ENCODE peak calls at places on chromosomes 7 and 10, in six cellular contexts. One of them, this sample, is unnamed.

GRCh38 chr10:119246862-119247549 is 39.6 kb downstream of the GRK5 start:
- ATAC-seq in heart right ventricle: peak; percentile 31
- ATAC-seq in lower lobe of right lung: peak; percentile 82
- ATAC-seq in B cell: no peak
- ATAC-seq in WTC11: no peak
- ATAC-seq in upper lobe of right lung: peak; percentile 85
- ATAC-seq in this sample: peak; percentile 64

GRCh38 chr10:131233611-131234258 is 77.8 kb downstream of the TCERG1L start:
- ATAC-seq in upper lobe of right lung: no peak
- ATAC-seq in WTC11: no peak
- ATAC-seq in heart right ventricle: no peak
- ATAC-seq in lower lobe of right lung: no peak
- ATAC-seq in B cell: no peak
- ATAC-seq in this sample: no peak

GRCh38 chr7:44465490-44465889 is 25.0 kb downstream of the NUDCD3 start:
- ATAC-seq in WTC11: no peak
- ATAC-seq in heart right ventricle: no peak
- ATAC-seq in upper lobe of right lung: no peak
- ATAC-seq in lower lobe of right lung: no peak
- ATAC-seq in B cell: no peak
- ATAC-seq in this sample: no peak

GRCh38 chr10:88473989-88474883 is 108.9 kb downstream of the RNLS start:
- ATAC-seq in B cell: no peak
- ATAC-seq in upper lobe of right lung: peak; percentile 71
- ATAC-seq in lower lobe of right lung: peak; percentile 78
- ATAC-seq in WTC11: no peak
- ATAC-seq in heart right ventricle: no peak
- ATAC-seq in this sample: no peak

GRCh38 chr10:71984798-71985388 is 20.7 kb downstream of the CHST3 start:
- ATAC-seq in WTC11: no peak
- ATAC-seq in lower lobe of right lung: no peak
- ATAC-seq in heart right ventricle: no peak
- ATAC-seq in B cell: no peak
- ATAC-seq in upper lobe of right lung: no peak
- ATAC-seq in this sample: no peak

GRCh38 chr10:132630666-132631347 is 93.2 kb downstream of the INPP5A start:
- ATAC-seq in WTC11: no peak
- ATAC-seq in upper lobe of right lung: peak; percentile 24
- ATAC-seq in heart right ventricle: peak; percentile 78
- ATAC-seq in B cell: no peak
- ATAC-seq in lower lobe of right lung: peak; percentile 57
- ATAC-seq in this sample: peak; percentile 81

GRCh38 chr10:114703377-114704125 is 45.5 kb upstream of the ABLIM1 start:
- ATAC-seq in B cell: peak; percentile 54
- ATAC-seq in lower lobe of right lung: peak; percentile 38
- ATAC-seq in upper lobe of right lung: peak; percentile 72
- ATAC-seq in heart right ventricle: peak; percentile 54
- ATAC-seq in WTC11: peak; percentile 93
- ATAC-seq in this sample: no peak

GRCh38 chr10:67883710-67884312 is 645 bp upstream of the SIRT1 start:
- ATAC-seq in heart right ventricle: peak; percentile 40
- ATAC-seq in upper lobe of right lung: no peak
- ATAC-seq in WTC11: peak; percentile 1
- ATAC-seq in lower lobe of right lung: no peak
- ATAC-seq in B cell: no peak
- ATAC-seq in this sample: no peak

GRCh38 chr7:87325576-87326370 is 19.7 kb upstream of the CROT start:
- ATAC-seq in WTC11: no peak
- ATAC-seq in lower lobe of right lung: no peak
- ATAC-seq in B cell: no peak
- ATAC-seq in upper lobe of right lung: no peak
- ATAC-seq in heart right ventricle: no peak
- ATAC-seq in this sample: no peak

GRCh38 chr7:102008535-102009262 is 191.3 kb downstream of the CUX1 start:
- ATAC-seq in upper lobe of right lung: peak; percentile 5
- ATAC-seq in heart right ventricle: peak; percentile 17
- ATAC-seq in B cell: no peak
- ATAC-seq in lower lobe of right lung: no peak
- ATAC-seq in WTC11: no peak
- ATAC-seq in this sample: no peak

GRCh38 chr10:91689731-91690168 is 56.9 kb upstream of the PPP1R3C start:
- ATAC-seq in WTC11: peak; percentile 58
- ATAC-seq in upper lobe of right lung: peak; percentile 71
- ATAC-seq in lower lobe of right lung: peak; percentile 66
- ATAC-seq in B cell: no peak
- ATAC-seq in heart right ventricle: peak; percentile 88
- ATAC-seq in this sample: peak; percentile 71

GRCh38 chr10:33227489-33227888 is 107.0 kb downstream of the NRP1 start:
- ATAC-seq in upper lobe of right lung: no peak
- ATAC-seq in WTC11: no peak
- ATAC-seq in heart right ventricle: peak; percentile 37
- ATAC-seq in B cell: no peak
- ATAC-seq in lower lobe of right lung: no peak
- ATAC-seq in this sample: peak; percentile 43

GRCh38 chr10:33224251-33224965 is 110.1 kb downstream of the NRP1 start:
- ATAC-seq in upper lobe of right lung: no peak
- ATAC-seq in B cell: no peak
- ATAC-seq in heart right ventricle: no peak
- ATAC-seq in WTC11: no peak
- ATAC-seq in lower lobe of right lung: no peak
- ATAC-seq in this sample: no peak

GRCh38 chr10:33217854-33218253 is 116.6 kb downstream of the NRP1 start:
- ATAC-seq in lower lobe of right lung: no peak
- ATAC-seq in heart right ventricle: no peak
- ATAC-seq in B cell: no peak
- ATAC-seq in upper lobe of right lung: no peak
- ATAC-seq in WTC11: no peak
- ATAC-seq in this sample: no peak

GRCh38 chr10:33228426-33228825 is 106.0 kb downstream of the NRP1 start:
- ATAC-seq in heart right ventricle: no peak
- ATAC-seq in B cell: no peak
- ATAC-seq in WTC11: no peak
- ATAC-seq in upper lobe of right lung: no peak
- ATAC-seq in lower lobe of right lung: no peak
- ATAC-seq in this sample: no peak

GRCh38 chr10:33223326-33224014 is 111.0 kb downstream of the NRP1 start:
- ATAC-seq in WTC11: no peak
- ATAC-seq in heart right ventricle: peak; percentile 27
- ATAC-seq in lower lobe of right lung: no peak
- ATAC-seq in upper lobe of right lung: no peak
- ATAC-seq in B cell: no peak
- ATAC-seq in this sample: no peak
- TF ChIP-seq CTCF in WTC11: no peak
- TF ChIP-seq CTCF in heart right ventricle: no peak
- TF ChIP-seq CTCF in lower lobe of right lung: no peak
- TF ChIP-seq CTCF in upper lobe of right lung: no peak
- TF ChIP-seq CTCF in B cell: no peak
- TF ChIP-seq CTCF in this sample: no peak

DNA sequence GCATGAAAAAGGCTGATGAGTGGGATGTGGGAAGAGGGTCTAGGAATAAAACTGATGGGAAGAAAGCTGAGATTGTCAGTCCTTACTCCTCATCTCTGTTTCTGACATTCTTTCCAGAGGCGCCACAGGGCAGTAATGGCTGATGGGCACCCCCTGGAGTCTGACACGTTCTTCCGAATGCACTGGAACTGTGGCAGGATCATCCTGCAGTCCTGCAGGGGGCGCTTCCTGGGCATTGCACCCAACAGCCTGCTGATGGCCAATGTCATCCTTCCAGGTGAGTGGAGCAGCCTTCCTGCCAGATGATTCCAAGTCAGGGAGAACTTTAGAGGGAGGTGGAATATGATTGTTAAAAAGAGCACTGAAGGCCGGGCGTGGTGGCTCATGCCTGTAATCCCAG is 4.8 kb downstream of the FSCN3 start:
- ATAC-seq in WTC11: peak; percentile 91
- ATAC-seq in B cell: no peak
- ATAC-seq in heart right ventricle: no peak
- ATAC-seq in upper lobe of right lung: peak; percentile 17
- ATAC-seq in lower lobe of right lung: no peak
- ATAC-seq in this sample: no peak
- TF ChIP-seq CTCF in WTC11: peak; percentile 77
- TF ChIP-seq CTCF in B cell: no peak
- TF ChIP-seq CTCF in heart right ventricle: no peak
- TF ChIP-seq CTCF in upper lobe of right lung: peak; percentile 27
- TF ChIP-seq CTCF in lower lobe of right lung: peak; percentile 12
- TF ChIP-seq CTCF in this sample: no peak

GRCh38 chr10:126997801-126998590 is 92.8 kb downstream of the DOCK1 start:
- ATAC-seq in upper lobe of right lung: no peak
- ATAC-seq in heart right ventricle: no peak
- ATAC-seq in B cell: no peak
- ATAC-seq in WTC11: no peak
- ATAC-seq in lower lobe of right lung: no peak
- ATAC-seq in this sample: no peak

DNA sequence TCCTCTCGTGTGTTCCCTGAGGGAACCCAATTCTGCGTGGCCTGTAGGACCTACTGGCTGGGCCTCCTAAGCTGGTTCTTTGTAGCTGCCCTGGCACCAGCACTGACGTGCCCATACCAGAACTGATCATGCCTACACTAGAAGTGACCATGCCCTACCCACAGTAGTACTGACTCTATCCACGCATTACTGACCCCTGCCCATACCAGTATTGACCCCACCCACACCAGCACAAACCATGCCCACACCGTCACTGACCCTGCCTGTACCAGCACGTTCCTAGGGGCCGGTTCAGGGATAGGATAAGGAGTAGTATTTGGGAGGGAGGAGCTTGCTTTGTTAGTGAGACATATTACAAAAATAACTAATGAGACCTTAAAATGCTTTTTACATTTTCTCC is 88.0 kb downstream of the DOCK1 start:
- ATAC-seq in WTC11: no peak
- ATAC-seq in lower lobe of right lung: no peak
- ATAC-seq in heart right ventricle: no peak
- ATAC-seq in upper lobe of right lung: peak; percentile 46
- ATAC-seq in B cell: no peak
- ATAC-seq in this sample: no peak
- TF ChIP-seq CTCF in WTC11: no peak
- TF ChIP-seq CTCF in lower lobe of right lung: no peak
- TF ChIP-seq CTCF in heart right ventricle: no peak
- TF ChIP-seq CTCF in upper lobe of right lung: no peak
- TF ChIP-seq CTCF in B cell: no peak
- TF ChIP-seq CTCF in this sample: no peak

DNA sequence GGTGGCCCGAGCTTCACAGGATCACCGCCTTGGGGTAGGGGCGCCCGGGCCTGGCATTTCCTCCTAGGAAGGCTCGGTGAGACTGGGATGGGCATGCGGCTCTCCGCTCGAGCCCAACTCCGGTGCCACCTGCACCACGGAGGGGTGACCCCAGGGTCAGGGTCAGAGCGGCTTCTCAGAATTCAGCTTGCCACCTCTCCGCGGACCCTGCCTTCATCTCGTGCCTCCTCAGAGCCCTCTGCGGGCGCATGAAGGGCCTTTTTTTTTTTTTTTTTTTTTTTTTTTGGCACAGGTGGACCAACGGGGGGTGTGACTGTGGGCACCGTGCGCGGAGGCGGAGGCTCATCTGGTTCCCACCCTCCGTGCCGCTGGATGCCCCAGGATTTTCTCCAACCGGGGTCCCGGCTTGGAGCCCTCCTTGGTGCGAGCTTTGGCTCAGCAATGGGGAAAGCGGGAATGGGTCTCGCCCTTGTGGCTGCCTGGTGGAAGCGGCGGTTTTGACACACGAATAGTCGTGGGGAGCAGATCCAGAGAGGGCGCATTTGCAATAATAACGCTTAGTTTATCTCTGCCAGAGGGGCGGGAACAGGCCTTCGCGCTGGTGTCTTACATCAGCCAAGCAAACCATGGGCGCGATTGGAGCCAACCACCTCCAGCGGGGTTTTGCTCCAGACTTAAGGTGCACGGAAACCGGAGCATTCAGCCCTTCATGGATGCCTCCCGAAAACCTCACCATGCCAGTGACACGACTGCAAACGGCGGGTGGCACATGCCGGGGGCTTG is 5.0 kb upstream of the TNRC18 start:
- ATAC-seq in B cell: no peak
- ATAC-seq in WTC11: no peak
- ATAC-seq in lower lobe of right lung: peak; percentile 0
- ATAC-seq in upper lobe of right lung: no peak
- ATAC-seq in heart right ventricle: peak; percentile 12
- ATAC-seq in this sample: peak; percentile 18
- TF ChIP-seq CTCF in B cell: no peak
- TF ChIP-seq CTCF in WTC11: no peak
- TF ChIP-seq CTCF in lower lobe of right lung: peak; percentile 19
- TF ChIP-seq CTCF in upper lobe of right lung: peak; percentile 13
- TF ChIP-seq CTCF in heart right ventricle: no peak
- TF ChIP-seq CTCF in this sample: peak; percentile 30

DNA sequence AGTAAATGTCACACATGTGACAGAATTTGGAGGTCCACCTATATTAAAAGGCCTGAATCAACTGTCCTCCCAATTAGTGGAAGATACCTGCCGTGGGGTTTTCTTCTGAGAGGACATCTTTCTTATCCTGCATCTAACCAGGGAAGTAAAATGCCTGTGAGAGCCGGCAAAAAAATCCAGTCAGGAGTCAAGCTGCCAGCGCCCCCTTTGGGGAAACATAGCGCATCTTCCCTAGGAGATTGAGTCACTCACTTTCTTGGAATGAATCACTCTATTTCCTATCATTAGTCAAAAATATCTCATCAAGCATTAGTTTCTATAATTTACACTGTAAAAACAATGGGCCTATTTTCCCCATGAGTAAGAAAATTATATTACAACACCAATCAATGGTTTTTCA is 66.4 kb upstream of the ANK3 start:
- ATAC-seq in upper lobe of right lung: no peak
- ATAC-seq in heart right ventricle: no peak
- ATAC-seq in lower lobe of right lung: no peak
- ATAC-seq in B cell: no peak
- ATAC-seq in WTC11: peak; percentile 64
- ATAC-seq in this sample: no peak
- TF ChIP-seq CTCF in upper lobe of right lung: no peak
- TF ChIP-seq CTCF in heart right ventricle: no peak
- TF ChIP-seq CTCF in lower lobe of right lung: no peak
- TF ChIP-seq CTCF in B cell: no peak
- TF ChIP-seq CTCF in WTC11: peak; percentile 28
- TF ChIP-seq CTCF in this sample: no peak

This sample was measured in gastroesophageal sphincter.